ENCODE peak calls at places on chromosomes 2 and 18, in five cellular contexts. One of them, this sample, is unnamed. For H3K27me3, the result is how much of the 10 kb centered on the place peaks cover.

GRCh38 chr2:204749319-204749718 is 204.0 kb downstream of the PARD3B start:
- DNase-seq in spleen: no peak
- DNase-seq in upper lobe of left lung: no peak
- DNase-seq in uterus: no peak
- DNase-seq in heart left ventricle: no peak
- DNase-seq in this sample: no peak

GRCh38 chr2:100781009-100781325 is 39.0 kb upstream of the NPAS2 start:
- DNase-seq in heart left ventricle: no peak
- DNase-seq in upper lobe of left lung: no peak
- DNase-seq in uterus: no peak
- DNase-seq in spleen: no peak
- DNase-seq in this sample: no peak

GRCh38 chr2:53545159-53546055 is 222.2 kb upstream of the CHAC2 start:
- DNase-seq in upper lobe of left lung: no peak
- DNase-seq in uterus: no peak
- DNase-seq in spleen: no peak
- DNase-seq in heart left ventricle: no peak
- DNase-seq in this sample: no peak

GRCh38 chr2:230874456-230874855 is 9.7 kb downstream of the ITM2C start:
- DNase-seq in spleen: peak
- DNase-seq in uterus: no peak
- DNase-seq in heart left ventricle: peak
- DNase-seq in upper lobe of left lung: peak
- DNase-seq in this sample: no peak

GRCh38 chr18:6752200-6752873 is 22.8 kb downstream of the ARHGAP28 start:
- DNase-seq in uterus: no peak
- DNase-seq in spleen: no peak
- DNase-seq in upper lobe of left lung: no peak
- DNase-seq in heart left ventricle: no peak
- DNase-seq in this sample: no peak

GRCh38 chr2:12177052-12177994 is 430.9 kb downstream of the LPIN1 start:
- DNase-seq in uterus: peak
- DNase-seq in spleen: no peak
- DNase-seq in heart left ventricle: peak
- DNase-seq in upper lobe of left lung: no peak
- DNase-seq in this sample: peak

GRCh38 chr18:770583-770961 is 41.5 kb downstream of the YES1 start:
- DNase-seq in heart left ventricle: no peak
- DNase-seq in uterus: no peak
- DNase-seq in spleen: no peak
- DNase-seq in upper lobe of left lung: no peak
- DNase-seq in this sample: no peak

GRCh38 chr2:236551843-236552542 is 17.6 kb upstream of the ACKR3 start:
- DNase-seq in upper lobe of left lung: peak
- DNase-seq in spleen: no peak
- DNase-seq in heart left ventricle: no peak
- DNase-seq in uterus: no peak
- DNase-seq in this sample: no peak

GRCh38 chr2:182320106-182320505 is 106.7 kb downstream of the PDE1A start:
- DNase-seq in uterus: no peak
- DNase-seq in upper lobe of left lung: no peak
- DNase-seq in heart left ventricle: no peak
- DNase-seq in spleen: no peak
- DNase-seq in this sample: no peak

GRCh38 chr2:85795331-85796045 is 41.7 kb downstream of the ATOH8 start:
- DNase-seq in uterus: no peak
- DNase-seq in heart left ventricle: peak
- DNase-seq in upper lobe of left lung: peak
- DNase-seq in spleen: peak
- DNase-seq in this sample: no peak

GRCh38 chr2:85792783-85793441 is 39.1 kb downstream of the ATOH8 start:
- DNase-seq in spleen: peak
- DNase-seq in heart left ventricle: peak
- DNase-seq in uterus: no peak
- DNase-seq in upper lobe of left lung: peak
- DNase-seq in this sample: no peak

GRCh38 chr2:85794491-85795121 is 40.8 kb downstream of the ATOH8 start:
- DNase-seq in upper lobe of left lung: no peak
- DNase-seq in spleen: peak
- DNase-seq in uterus: no peak
- DNase-seq in heart left ventricle: peak
- DNase-seq in this sample: no peak

GRCh38 chr2:85793584-85793983 is 39.8 kb downstream of the ATOH8 start:
- DNase-seq in upper lobe of left lung: no peak
- DNase-seq in spleen: no peak
- DNase-seq in uterus: no peak
- DNase-seq in heart left ventricle: no peak
- DNase-seq in this sample: no peak

DNA sequence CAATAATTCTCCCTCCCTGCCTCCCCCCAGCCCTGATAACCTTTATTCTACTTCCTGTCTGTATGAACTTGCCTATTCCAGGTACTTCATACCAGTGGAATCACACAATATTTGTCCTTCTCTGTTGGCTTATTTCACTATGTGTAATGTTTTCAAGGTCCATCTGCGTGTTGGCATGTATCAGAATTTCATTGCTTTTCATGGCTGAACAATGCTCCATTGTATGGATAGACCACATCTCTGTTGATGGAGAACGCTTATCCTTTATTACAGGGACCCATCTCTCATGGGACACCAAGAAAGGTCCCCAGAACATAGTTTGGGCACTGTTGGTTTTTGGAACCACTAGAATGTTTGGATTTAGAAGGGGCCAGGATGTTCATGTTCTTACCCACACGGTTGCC is 40.2 kb downstream of the ATOH8 start:
- DNase-seq in uterus: no peak
- DNase-seq in heart left ventricle: no peak
- DNase-seq in upper lobe of left lung: no peak
- DNase-seq in spleen: no peak
- DNase-seq in this sample: no peak
- TF ChIP-seq POLR2A in uterus: no peak
- TF ChIP-seq POLR2A in heart left ventricle: no peak
- TF ChIP-seq POLR2A in upper lobe of left lung: no peak
- TF ChIP-seq POLR2A in spleen: no peak
- TF ChIP-seq POLR2A in this sample: no peak

GRCh38 chr18:79567481-79568147 is 112.0 kb upstream of the CTDP1 start:
- DNase-seq in uterus: no peak
- DNase-seq in spleen: peak
- DNase-seq in upper lobe of left lung: peak
- DNase-seq in heart left ventricle: peak
- DNase-seq in this sample: peak
- H3K27me3 ChIP-seq in uterus: under half
- H3K27me3 ChIP-seq in spleen: under half
- H3K27me3 ChIP-seq in upper lobe of left lung: under half
- H3K27me3 ChIP-seq in heart left ventricle: under half
- H3K27me3 ChIP-seq in this sample: under half

GRCh38 chr2:78541451-78542267 is 483.8 kb upstream of the REG3G start:
- DNase-seq in upper lobe of left lung: peak
- DNase-seq in spleen: no peak
- DNase-seq in uterus: no peak
- DNase-seq in heart left ventricle: no peak
- DNase-seq in this sample: no peak
- TF ChIP-seq POLR2A in upper lobe of left lung: no peak
- TF ChIP-seq POLR2A in spleen: no peak
- TF ChIP-seq POLR2A in uterus: no peak
- TF ChIP-seq POLR2A in heart left ventricle: no peak
- TF ChIP-seq POLR2A in this sample: no peak

GRCh38 chr2:196148736-196149135 is 22.6 kb downstream of the STK17B start:
- DNase-seq in spleen: no peak
- DNase-seq in uterus: no peak
- DNase-seq in heart left ventricle: no peak
- DNase-seq in upper lobe of left lung: no peak
- DNase-seq in this sample: no peak
- H3K27me3 ChIP-seq in spleen: under half
- H3K27me3 ChIP-seq in uterus: under half
- H3K27me3 ChIP-seq in heart left ventricle: under half
- H3K27me3 ChIP-seq in upper lobe of left lung: under half
- H3K27me3 ChIP-seq in this sample: under half

DNA sequence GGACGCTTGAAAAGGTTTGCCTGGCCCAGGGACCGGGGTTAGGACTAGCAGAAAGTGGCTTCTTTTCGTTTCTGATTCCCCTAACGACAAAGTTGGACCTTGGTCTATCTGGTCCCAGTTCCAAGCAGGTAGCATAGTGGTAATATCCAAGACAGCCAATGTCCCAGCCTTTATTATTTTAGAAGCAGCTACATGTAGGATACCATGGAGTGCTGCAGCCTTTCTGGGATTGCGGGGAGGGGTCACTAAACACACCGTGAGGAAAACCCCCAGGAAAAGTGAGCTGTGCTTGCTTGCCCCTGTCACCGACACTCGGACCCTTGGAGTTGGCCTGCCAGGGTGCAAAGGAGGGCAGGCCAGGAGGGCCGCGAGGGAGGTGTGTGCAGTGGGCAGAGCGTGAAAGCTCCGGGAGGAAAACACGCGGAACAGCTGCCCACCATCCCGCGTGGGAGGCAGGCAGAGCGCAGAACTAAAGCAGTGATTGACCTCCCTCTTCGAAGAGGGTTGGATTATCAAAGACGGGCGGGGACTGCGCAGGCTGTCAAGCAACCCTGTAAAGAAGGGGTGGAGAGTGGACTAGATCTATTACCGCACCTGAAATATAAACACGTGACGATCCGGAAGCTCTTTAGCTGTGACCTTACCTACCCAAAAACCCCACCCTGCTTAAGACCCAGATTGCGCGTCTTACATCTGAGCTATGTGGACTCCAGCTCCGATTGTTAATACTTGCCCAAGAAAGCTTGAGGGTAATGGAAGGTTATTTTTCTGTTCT is 624 bp upstream of the MAP4K3 start:
- DNase-seq in heart left ventricle: peak
- DNase-seq in upper lobe of left lung: peak
- DNase-seq in spleen: peak
- DNase-seq in uterus: peak
- DNase-seq in this sample: no peak
- TF ChIP-seq POLR2A in heart left ventricle: no peak
- TF ChIP-seq POLR2A in upper lobe of left lung: no peak
- TF ChIP-seq POLR2A in spleen: no peak
- TF ChIP-seq POLR2A in uterus: no peak
- TF ChIP-seq POLR2A in this sample: no peak

GRCh38 chr2:102848366-102848839 is 86.6 kb downstream of the TMEM182 start:
- DNase-seq in upper lobe of left lung: peak
- DNase-seq in spleen: peak
- DNase-seq in uterus: no peak
- DNase-seq in heart left ventricle: peak
- DNase-seq in this sample: no peak
- H3K27me3 ChIP-seq in upper lobe of left lung: under half
- H3K27me3 ChIP-seq in spleen: under half
- H3K27me3 ChIP-seq in uterus: under half
- H3K27me3 ChIP-seq in heart left ventricle: under half
- H3K27me3 ChIP-seq in this sample: under half

DNA sequence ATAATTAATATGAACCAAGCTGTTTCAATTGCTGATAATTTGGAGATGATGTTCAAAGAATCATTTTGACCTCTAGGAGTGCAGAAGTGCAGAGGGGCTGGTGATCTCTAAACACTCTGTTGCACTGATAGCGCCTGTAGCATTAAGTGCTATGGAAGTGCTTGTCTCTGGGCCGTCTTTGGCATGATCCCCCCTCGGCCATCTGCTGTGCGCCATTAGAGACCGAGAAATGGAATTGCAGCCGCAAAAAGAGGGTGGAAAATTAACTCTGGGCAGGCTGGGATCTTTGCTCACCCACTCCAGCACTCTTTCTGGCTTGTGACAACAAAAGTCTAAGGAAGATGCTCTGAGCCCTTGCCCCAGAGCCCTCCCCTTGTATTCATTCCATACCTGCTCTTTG is 23.4 kb downstream of the AKAIN1 start:
- DNase-seq in uterus: no peak
- DNase-seq in spleen: no peak
- DNase-seq in heart left ventricle: no peak
- DNase-seq in upper lobe of left lung: no peak
- DNase-seq in this sample: no peak
- TF ChIP-seq POLR2A in uterus: no peak
- TF ChIP-seq POLR2A in spleen: no peak
- TF ChIP-seq POLR2A in heart left ventricle: no peak
- TF ChIP-seq POLR2A in upper lobe of left lung: no peak
- TF ChIP-seq POLR2A in this sample: no peak

GRCh38 chr18:37451239-37451825 is 114.3 kb downstream of the CELF4 start:
- DNase-seq in heart left ventricle: no peak
- DNase-seq in spleen: no peak
- DNase-seq in upper lobe of left lung: no peak
- DNase-seq in uterus: no peak
- DNase-seq in this sample: no peak

GRCh38 chr18:37447959-37448916 is 117.4 kb downstream of the CELF4 start:
- DNase-seq in spleen: no peak
- DNase-seq in heart left ventricle: no peak
- DNase-seq in upper lobe of left lung: peak
- DNase-seq in uterus: no peak
- DNase-seq in this sample: no peak

GRCh38 chr18:37450434-37451133 is 115.0 kb downstream of the CELF4 start:
- DNase-seq in uterus: no peak
- DNase-seq in spleen: no peak
- DNase-seq in heart left ventricle: no peak
- DNase-seq in upper lobe of left lung: peak
- DNase-seq in this sample: no peak

GRCh38 chr18:37452015-37452414 is 113.6 kb downstream of the CELF4 start:
- DNase-seq in heart left ventricle: no peak
- DNase-seq in upper lobe of left lung: no peak
- DNase-seq in uterus: no peak
- DNase-seq in spleen: no peak
- DNase-seq in this sample: no peak

DNA sequence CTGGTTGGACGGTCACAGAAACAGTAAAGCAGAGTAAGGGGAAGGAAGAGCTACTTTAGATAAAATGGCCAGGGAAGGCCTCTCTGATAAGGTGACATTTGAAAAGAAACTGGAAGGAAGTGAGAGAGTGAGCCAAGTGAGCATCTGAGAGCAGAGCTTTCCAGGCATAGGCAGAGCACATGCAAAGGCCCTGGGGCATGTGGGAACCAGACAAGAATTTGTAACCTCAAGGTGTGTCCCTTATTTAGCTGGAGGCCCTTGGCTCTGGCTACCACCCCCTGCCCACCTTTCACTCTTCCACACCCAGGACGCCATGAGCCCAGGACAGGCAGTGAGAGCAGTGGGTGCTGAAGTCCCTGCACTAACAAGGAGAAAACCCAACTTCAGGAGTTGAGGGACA is 116.0 kb downstream of the CELF4 start:
- DNase-seq in spleen: no peak
- DNase-seq in uterus: no peak
- DNase-seq in upper lobe of left lung: no peak
- DNase-seq in heart left ventricle: no peak
- DNase-seq in this sample: no peak
- H3K27me3 ChIP-seq in spleen: under half
- H3K27me3 ChIP-seq in uterus: under half
- H3K27me3 ChIP-seq in upper lobe of left lung: under half
- H3K27me3 ChIP-seq in heart left ventricle: under half
- H3K27me3 ChIP-seq in this sample: under half